ENCODE peak calls at places on chromosomes 2 and 18, in seven cellular contexts. S is HS-5; K is AG04449; L is psoas muscle; A is stimulated activated CD4-positive, alpha-beta T cell treated with anti-CD3 and anti-CD28 coated beads, TNF-alpha, amount 100 ng/mL, for 48 hours; E is sigmoid colon; X is activated gamma-delta T cell treated with Interleukin-2 at 50 U/mL for 16 hours. P is an unnamed sample.

GRCh38 chr2:63434597-63434996 is 153.7 kb downstream of the WDPCP start:
- DNase-seq in S (no peak), K (no peak), L (no peak), A (no peak), E (no peak), X (no peak), P (peak)

GRCh38 chr2:28338754-28339325 is 53.8 kb upstream of the FOSL2 start:
- DNase-seq in S (no peak), K (no peak), L (no peak), A (no peak), E (peak), X (no peak), P (no peak)

GRCh38 chr2:169673921-169674320 is 20.3 kb downstream of the CFAP210 start:
- DNase-seq in S (no peak), K (no peak), L (no peak), A (no peak), E (no peak), X (no peak), P (no peak)

GRCh38 chr18:72895548-72895947 is 27.8 kb upstream of the NETO1 start:
- DNase-seq in S (no peak), K (no peak), L (no peak), A (no peak), E (no peak), X (no peak), P (no peak)

GRCh38 chr2:227460079-227460485 is 11.9 kb upstream of the AGFG1 start:
- DNase-seq in S (no peak), K (no peak), L (no peak), A (no peak), E (no peak), X (peak), P (peak)

GRCh38 chr2:199979841-199980628 is 24.7 kb downstream of the MAIP1 start:
- DNase-seq in S (peak), K (peak), L (peak), A (peak), E (peak), X (peak), P (peak)

GRCh38 chr2:44753552-44754285 is 187.8 kb upstream of the SIX3 start:
- DNase-seq in S (no peak), K (no peak), L (no peak), A (no peak), E (no peak), X (no peak), P (peak)

GRCh38 chr2:62215306-62216064 is 19.6 kb downstream of the B3GNT2 start:
- DNase-seq in S (no peak), K (no peak), L (no peak), A (no peak), E (no peak), X (no peak), P (peak)

GRCh38 chr2:189199797-189200196 is 20.2 kb upstream of the COL5A2 start:
- DNase-seq in S (no peak), K (no peak), L (no peak), A (no peak), E (no peak), X (no peak), P (no peak)

GRCh38 chr2:127024769-127025356 is 82.1 kb downstream of the BIN1 start:
- DNase-seq in S (no peak), K (no peak), L (no peak), A (no peak), E (peak), X (no peak), P (no peak)

GRCh38 chr2:237674731-237675276 is 47.4 kb downstream of the LRRFIP1 start:
- DNase-seq in S (peak), K (no peak), L (peak), A (no peak), E (peak), X (peak), P (peak)

GRCh38 chr2:200452377-200452776 is 57.5 kb downstream of the KCTD18 start:
- DNase-seq in S (no peak), K (no peak), L (no peak), A (no peak), E (no peak), X (no peak), P (no peak)

GRCh38 chr2:191462370-191462769 is 215.6 kb upstream of the NABP1 start:
- DNase-seq in S (no peak), K (no peak), L (no peak), A (no peak), E (no peak), X (no peak), P (no peak)

GRCh38 chr2:189164732-189165131 is 14.8 kb downstream of the COL5A2 start:
- DNase-seq in S (no peak), K (no peak), L (no peak), A (no peak), E (peak), X (no peak), P (no peak)

GRCh38 chr2:82950148-82950547 is 1508.9 kb downstream of the SUCLG1 start:
- DNase-seq in S (no peak), K (no peak), L (no peak), A (no peak), E (no peak), X (no peak), P (no peak)

GRCh38 chr18:56038258-56039030 is 450.5 kb upstream of the TCF4 start:
- DNase-seq in S (no peak), K (no peak), L (no peak), A (no peak), E (no peak), X (no peak), P (no peak)

GRCh38 chr2:147888665-147889064 is 43.8 kb downstream of the ACVR2A start:
- DNase-seq in S (no peak), K (no peak), L (no peak), A (no peak), E (no peak), X (no peak), P (no peak)

GRCh38 chr2:237448171-237448570 is 34.2 kb upstream of the COL6A3 start:
- DNase-seq in S (no peak), K (no peak), L (no peak), A (no peak), E (no peak), X (no peak), P (no peak)

GRCh38 chr2:132729572-132729971 is 59.6 kb upstream of the LYPD1 start:
- DNase-seq in S (no peak), K (no peak), L (no peak), A (no peak), E (no peak), X (no peak), P (no peak)

GRCh38 chr2:227378371-227378782 is 729 bp downstream of the TM4SF20 start:
- DNase-seq in S (peak), K (no peak), L (no peak), A (no peak), E (no peak), X (no peak), P (no peak)

GRCh38 chr2:43743706-43744105 is 30.1 kb upstream of the DYNC2LI1 start:
- DNase-seq in S (no peak), K (no peak), L (no peak), A (no peak), E (no peak), X (no peak), P (no peak)

GRCh38 chr2:157245441-157246211 is 11.9 kb upstream of the GALNT5 start:
- DNase-seq in S (no peak), K (no peak), L (no peak), A (no peak), E (no peak), X (no peak), P (no peak)

GRCh38 chr2:234975611-234976010 is 23.8 kb downstream of the SH3BP4 start:
- DNase-seq in S (no peak), K (no peak), L (no peak), A (no peak), E (no peak), X (no peak), P (no peak)

GRCh38 chr2:105645031-105645940 is 99.4 kb upstream of the NCK2 start:
- DNase-seq in S (no peak), K (no peak), L (no peak), A (no peak), E (no peak), X (no peak), P (no peak)

GRCh38 chr2:86238354-86238753 is 39.1 kb downstream of the MRPL35 start:
- DNase-seq in S (no peak), K (no peak), L (no peak), A (peak), E (peak), X (no peak), P (no peak)

GRCh38 chr2:12428324-12428723 is 288.4 kb upstream of the TRIB2 start:
- DNase-seq in S (no peak), K (no peak), L (no peak), A (no peak), E (no peak), X (no peak), P (no peak)